ENCODE peak calls at places on chromosomes 1 and 21, in eight cellular contexts. D, N, A, S, U, C, R and W are unnamed samples.

GRCh38 chr1:209607102-209607794 is 23.7 kb downstream of the CAMK1G start:
- DNase-seq in D (no peak), N (no peak), A (no peak), S (no peak), U (peak; percentile 48), C (no peak), R (peak; percentile 70), W (no peak)

GRCh38 chr1:227887697-227888403 is 59.9 kb downstream of the WNT9A start:
- DNase-seq in D (no peak), N (peak; percentile 61), A (no peak), S (peak; percentile 90), U (no peak), C (peak; percentile 70), R (no peak), W (peak; percentile 86)

GRCh38 chr1:226736908-226737818 is 1.9 kb downstream of the ITPKB start:
- DNase-seq in D (peak; percentile 62), N (peak; percentile 42), A (peak; percentile 43), S (peak; percentile 78), U (no peak), C (peak; percentile 67), R (no peak), W (peak; percentile 83)

GRCh38 chr21:17334478-17334877 is 178.4 kb upstream of the CXADR start:
- DNase-seq in D (no peak), N (no peak), A (no peak), S (no peak), U (no peak), C (no peak), R (no peak), W (no peak)

GRCh38 chr1:184422490-184423233 is 35.8 kb downstream of the C1orf21 start:
- DNase-seq in D (no peak), N (no peak), A (no peak), S (no peak), U (no peak), C (no peak), R (no peak), W (no peak)

GRCh38 chr1:203765029-203765837 is at the start of gene LAX1:
- DNase-seq in D (no peak), N (no peak), A (peak; percentile 66), S (no peak), U (peak; percentile 77), C (no peak), R (no peak), W (no peak)

GRCh38 chr1:194069168-194069830 is 882.9 kb upstream of the B3GALT2 start:
- DNase-seq in D (no peak), N (peak; percentile 85), A (no peak), S (peak; percentile 85), U (no peak), C (peak; percentile 35), R (no peak), W (no peak)

GRCh38 chr1:115666702-115667101 is 24.9 kb downstream of the VANGL1 start:
- DNase-seq in D (no peak), N (peak; percentile 71), A (no peak), S (peak; percentile 76), U (no peak), C (no peak), R (no peak), W (no peak)

GRCh38 chr1:3089490-3089889 is 20.5 kb downstream of the PRDM16 start:
- DNase-seq in D (no peak), N (no peak), A (no peak), S (no peak), U (no peak), C (no peak), R (no peak), W (no peak)

GRCh38 chr1:65289449-65289848 is 19.9 kb upstream of the DNAJC6 start:
- DNase-seq in D (no peak), N (no peak), A (no peak), S (no peak), U (no peak), C (no peak), R (no peak), W (no peak)

GRCh38 chr1:219379691-219380090 is 206.0 kb downstream of the LYPLAL1 start:
- DNase-seq in D (no peak), N (no peak), A (no peak), S (no peak), U (no peak), C (no peak), R (no peak), W (no peak)

GRCh38 chr1:19903621-19904020 is 19.8 kb downstream of the PLA2G2E start:
- DNase-seq in D (no peak), N (no peak), A (no peak), S (no peak), U (no peak), C (no peak), R (no peak), W (no peak)

GRCh38 chr21:45026833-45027232 is 47.5 kb upstream of the ADARB1 start:
- DNase-seq in D (no peak), N (no peak), A (no peak), S (no peak), U (no peak), C (no peak), R (no peak), W (no peak)

GRCh38 chr1:35390600-35391494 is 122.3 kb downstream of the ZMYM4 start:
- DNase-seq in D (no peak), N (no peak), A (no peak), S (no peak), U (no peak), C (no peak), R (no peak), W (no peak)

GRCh38 chr1:2248854-2249558 is 20.9 kb downstream of the SKI start:
- DNase-seq in D (no peak), N (no peak), A (no peak), S (peak; percentile 41), U (no peak), C (peak; percentile 44), R (no peak), W (no peak)

GRCh38 chr1:99737016-99737415 is 29.4 kb downstream of the FRRS1 start:
- DNase-seq in D (peak; percentile 78), N (peak; percentile 46), A (no peak), S (no peak), U (no peak), C (no peak), R (peak; percentile 29), W (no peak)

GRCh38 chr1:154334647-154335350 is 9.5 kb downstream of the ATP8B2 start:
- DNase-seq in D (peak; percentile 92), N (peak; percentile 81), A (peak; percentile 87), S (peak; percentile 92), U (no peak), C (peak; percentile 94), R (peak; percentile 88), W (peak; percentile 93)

GRCh38 chr1:87204441-87204840 is 124.2 kb upstream of the LMO4 start:
- DNase-seq in D (no peak), N (no peak), A (no peak), S (no peak), U (no peak), C (no peak), R (no peak), W (no peak)

DNA sequence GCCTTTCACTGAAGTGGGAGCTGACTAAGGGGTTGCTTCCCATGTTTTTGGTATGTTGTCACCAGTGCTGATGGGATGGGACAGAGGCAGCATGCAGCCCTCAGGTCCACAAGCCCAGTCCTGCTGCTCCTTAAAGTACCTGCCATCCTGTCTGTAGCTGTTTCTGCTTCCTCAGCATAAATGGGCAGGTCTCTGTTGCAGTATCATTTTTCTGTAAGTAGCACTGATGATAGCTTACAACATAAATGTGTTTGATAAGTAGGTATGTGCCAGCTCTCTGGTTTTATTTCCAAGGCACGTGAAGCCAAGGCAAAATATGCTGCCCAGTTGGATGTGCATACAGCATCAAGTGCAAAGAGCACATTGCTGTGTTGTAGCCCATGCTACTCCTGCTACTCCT is 173.0 kb downstream of the VPS13D start:
- DNase-seq in D (no peak), N (no peak), A (no peak), S (no peak), U (no peak), C (no peak), R (no peak), W (no peak)
- H3K27ac ChIP-seq in D (no peak overlapping the region), N (no peak overlapping the region), A (no peak overlapping the region), S (no peak overlapping the region), U (no peak overlapping the region), C (no peak overlapping the region), R (no peak overlapping the region), W (no peak overlapping the region)

DNA sequence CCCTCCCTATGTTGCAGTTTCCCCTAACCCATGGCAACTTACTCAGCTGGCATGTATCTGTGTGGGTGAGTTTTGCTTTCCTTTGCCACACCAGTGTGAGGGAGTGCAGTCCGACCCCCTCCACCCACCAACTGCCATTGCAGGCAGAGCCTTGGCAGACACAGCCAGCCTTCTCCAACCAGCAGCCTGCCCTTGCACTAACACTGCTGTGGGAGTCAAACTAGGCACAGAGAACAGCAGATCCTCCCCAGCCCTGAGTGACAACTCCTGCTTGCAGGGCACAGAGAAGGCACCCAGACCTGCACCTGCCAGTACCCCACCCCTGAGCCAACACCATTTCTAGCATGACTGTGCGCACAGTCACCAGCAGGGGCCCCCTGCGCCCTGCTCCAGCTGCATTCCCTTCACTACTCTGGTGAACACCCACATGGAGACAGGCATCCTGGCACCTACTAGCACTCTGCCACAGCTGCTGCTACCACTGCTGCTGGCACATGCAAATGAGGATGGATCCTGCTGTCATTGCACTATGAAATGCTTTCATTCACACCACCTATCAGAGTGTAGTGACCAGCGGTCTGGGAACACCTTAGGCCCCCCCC is 98.4 kb downstream of the MAGI3 start:
- DNase-seq in D (peak; percentile 64), N (no peak), A (no peak), S (peak; percentile 11), U (no peak), C (no peak), R (no peak), W (no peak)
- H3K9me3 ChIP-seq in D (peaks cover 7% of the 10 kb centered on the region), N (peaks cover 59% of the 10 kb centered on the region), A (peaks cover 39% of the 10 kb centered on the region), S (no peaks in the 10 kb centered on the region), U (no peaks in the 10 kb centered on the region), C (peaks cover 16% of the 10 kb centered on the region), R (peaks cover 10% of the 10 kb centered on the region), W (no peaks in the 10 kb centered on the region)

GRCh38 chr1:12466816-12467215 is 151.2 kb downstream of the DHRS3 start:
- DNase-seq in D (no peak), N (no peak), A (no peak), S (no peak), U (no peak), C (no peak), R (no peak), W (no peak)

GRCh38 chr1:12462586-12462985 is 155.4 kb downstream of the DHRS3 start:
- DNase-seq in D (no peak), N (no peak), A (no peak), S (no peak), U (no peak), C (no peak), R (no peak), W (no peak)

GRCh38 chr1:12464028-12464427 is 154.0 kb downstream of the DHRS3 start:
- DNase-seq in D (no peak), N (no peak), A (no peak), S (no peak), U (no peak), C (no peak), R (no peak), W (no peak)

GRCh38 chr1:12465126-12465525 is 152.9 kb downstream of the DHRS3 start:
- DNase-seq in D (no peak), N (no peak), A (no peak), S (no peak), U (no peak), C (no peak), R (no peak), W (no peak)

GRCh38 chr1:12464627-12465056 is 153.4 kb downstream of the DHRS3 start:
- DNase-seq in D (no peak), N (no peak), A (no peak), S (no peak), U (no peak), C (peak; percentile 59), R (no peak), W (no peak)
- H3K27ac ChIP-seq in D (no peak overlapping the region), N (peak overlapping the region; percentile 55), A (no peak overlapping the region), S (peak overlapping the region; percentile 43), U (no peak overlapping the region), C (peak overlapping the region; percentile 25), R (peak overlapping the region; percentile 21), W (no peak overlapping the region)

GRCh38 chr1:49160677-49161076 is 384.0 kb upstream of the BEND5 start:
- DNase-seq in D (no peak), N (no peak), A (no peak), S (no peak), U (no peak), C (no peak), R (no peak), W (no peak)
- H3K9me3 ChIP-seq in D (no peaks in the 10 kb centered on the region), N (peaks cover 8% of the 10 kb centered on the region), A (peaks cover 3% of the 10 kb centered on the region), S (no peaks in the 10 kb centered on the region), U (no peaks in the 10 kb centered on the region), C (no peaks in the 10 kb centered on the region), R (no peaks in the 10 kb centered on the region), W (no peaks in the 10 kb centered on the region)